ENCODE peak calls at places on chromosomes 1 and 21, in eight cellular contexts. S, K, Q, M, O, J, G and F are unnamed samples.

GRCh38 chr1:99590578-99591209 is 55.2 kb upstream of the PALMD start:
- DNase-seq in S (no peak), K (peak), Q (no peak), M (no peak), O (no peak), J (peak), G (peak), F (no peak)

GRCh38 chr1:222279591-222279990 is 268.3 kb downstream of the HHIPL2 start:
- DNase-seq in S (no peak), K (no peak), Q (no peak), M (no peak), O (no peak), J (no peak), G (no peak), F (no peak)

GRCh38 chr1:177256153-177256814 is 85.5 kb downstream of the BRINP2 start:
- DNase-seq in S (no peak), K (peak), Q (peak), M (peak), O (peak), J (no peak), G (peak), F (no peak)

GRCh38 chr1:84711091-84711490 is 20.8 kb upstream of the SSX2IP start:
- DNase-seq in S (no peak), K (no peak), Q (no peak), M (no peak), O (no peak), J (no peak), G (no peak), F (no peak)

GRCh38 chr21:34770581-34770980 is 101.8 kb downstream of the CLIC6 start:
- DNase-seq in S (no peak), K (no peak), Q (no peak), M (no peak), O (no peak), J (no peak), G (no peak), F (no peak)

GRCh38 chr1:44717653-44718052 is 13.3 kb downstream of the RNU5D-1 start:
- DNase-seq in S (no peak), K (no peak), Q (no peak), M (no peak), O (no peak), J (no peak), G (no peak), F (no peak)

GRCh38 chr21:27498025-27498424 is 531.1 kb upstream of the ADAMTS5 start:
- DNase-seq in S (no peak), K (peak), Q (no peak), M (no peak), O (no peak), J (no peak), G (no peak), F (no peak)

GRCh38 chr21:42547906-42548365 is 34.3 kb downstream of the SLC37A1 start:
- DNase-seq in S (no peak), K (no peak), Q (no peak), M (no peak), O (no peak), J (no peak), G (no peak), F (no peak)

GRCh38 chr1:209319549-209319948 is 264.0 kb upstream of the CAMK1G start:
- DNase-seq in S (no peak), K (peak), Q (no peak), M (no peak), O (no peak), J (no peak), G (peak), F (no peak)

GRCh38 chr1:54054438-54054749 is 986 bp downstream of the TCEANC2 start:
- DNase-seq in S (no peak), K (no peak), Q (peak), M (peak), O (no peak), J (no peak), G (no peak), F (no peak)

GRCh38 chr1:13807213-13807612 is 107.2 kb downstream of the PRDM2 start:
- DNase-seq in S (peak), K (peak), Q (peak), M (peak), O (peak), J (peak), G (peak), F (no peak)

GRCh38 chr1:183956559-183957188 is 80.9 kb downstream of the COLGALT2 start:
- DNase-seq in S (peak), K (peak), Q (peak), M (no peak), O (no peak), J (no peak), G (peak), F (peak)

GRCh38 chr1:223341111-223341510 is 22.9 kb downstream of the SUSD4 start:
- DNase-seq in S (no peak), K (peak), Q (no peak), M (peak), O (no peak), J (no peak), G (no peak), F (no peak)

GRCh38 chr1:156574039-156574633 is 1.8 kb upstream of the IQGAP3 start:
- DNase-seq in S (no peak), K (no peak), Q (no peak), M (no peak), O (no peak), J (no peak), G (no peak), F (no peak)

GRCh38 chr1:109827466-109827865 is 63.7 kb upstream of the EPS8L3 start:
- DNase-seq in S (no peak), K (peak), Q (no peak), M (no peak), O (no peak), J (no peak), G (peak), F (no peak)

GRCh38 chr1:3237994-3238704 is 169.1 kb downstream of the PRDM16 start:
- DNase-seq in S (no peak), K (no peak), Q (no peak), M (no peak), O (no peak), J (no peak), G (no peak), F (no peak)

GRCh38 chr1:52665173-52666020 is 32.4 kb downstream of the SHISAL2A start:
- DNase-seq in S (no peak), K (no peak), Q (no peak), M (peak), O (no peak), J (no peak), G (no peak), F (no peak)

GRCh38 chr1:5988596-5989285 is 3.5 kb downstream of the NPHP4 start:
- DNase-seq in S (no peak), K (no peak), Q (no peak), M (no peak), O (no peak), J (no peak), G (no peak), F (no peak)

GRCh38 chr21:26909972-26910371 is 56.9 kb downstream of the ADAMTS5 start:
- DNase-seq in S (no peak), K (peak), Q (no peak), M (peak), O (peak), J (no peak), G (peak), F (no peak)

GRCh38 chr1:53860967-53861411 is 22.9 kb upstream of the NDC1 start:
- DNase-seq in S (peak), K (peak), Q (peak), M (peak), O (peak), J (peak), G (peak), F (peak)

GRCh38 chr1:18836654-18837053 is 22.8 kb downstream of the TAS1R2 start:
- DNase-seq in S (peak), K (no peak), Q (no peak), M (no peak), O (no peak), J (peak), G (no peak), F (no peak)

GRCh38 chr1:110554871-110555801 is 36.2 kb upstream of the KCNA10 start:
- DNase-seq in S (no peak), K (peak), Q (no peak), M (peak), O (peak), J (peak), G (no peak), F (peak)

GRCh38 chr1:73593379-73593778 is 604.6 kb downstream of the LRRIQ3 start:
- DNase-seq in S (no peak), K (peak), Q (no peak), M (peak), O (no peak), J (no peak), G (peak), F (peak)

GRCh38 chr1:182629674-182630073 is 25.5 kb upstream of the RGS16 start:
- DNase-seq in S (no peak), K (no peak), Q (peak), M (no peak), O (peak), J (no peak), G (no peak), F (no peak)

GRCh38 chr1:240004086-240004749 is 87.5 kb upstream of the FMN2 start:
- DNase-seq in S (no peak), K (peak), Q (peak), M (no peak), O (peak), J (peak), G (peak), F (no peak)

GRCh38 chr1:18387307-18387706 is 93.4 kb upstream of the KLHDC7A start:
- DNase-seq in S (no peak), K (no peak), Q (no peak), M (no peak), O (peak), J (no peak), G (no peak), F (no peak)

DNA sequence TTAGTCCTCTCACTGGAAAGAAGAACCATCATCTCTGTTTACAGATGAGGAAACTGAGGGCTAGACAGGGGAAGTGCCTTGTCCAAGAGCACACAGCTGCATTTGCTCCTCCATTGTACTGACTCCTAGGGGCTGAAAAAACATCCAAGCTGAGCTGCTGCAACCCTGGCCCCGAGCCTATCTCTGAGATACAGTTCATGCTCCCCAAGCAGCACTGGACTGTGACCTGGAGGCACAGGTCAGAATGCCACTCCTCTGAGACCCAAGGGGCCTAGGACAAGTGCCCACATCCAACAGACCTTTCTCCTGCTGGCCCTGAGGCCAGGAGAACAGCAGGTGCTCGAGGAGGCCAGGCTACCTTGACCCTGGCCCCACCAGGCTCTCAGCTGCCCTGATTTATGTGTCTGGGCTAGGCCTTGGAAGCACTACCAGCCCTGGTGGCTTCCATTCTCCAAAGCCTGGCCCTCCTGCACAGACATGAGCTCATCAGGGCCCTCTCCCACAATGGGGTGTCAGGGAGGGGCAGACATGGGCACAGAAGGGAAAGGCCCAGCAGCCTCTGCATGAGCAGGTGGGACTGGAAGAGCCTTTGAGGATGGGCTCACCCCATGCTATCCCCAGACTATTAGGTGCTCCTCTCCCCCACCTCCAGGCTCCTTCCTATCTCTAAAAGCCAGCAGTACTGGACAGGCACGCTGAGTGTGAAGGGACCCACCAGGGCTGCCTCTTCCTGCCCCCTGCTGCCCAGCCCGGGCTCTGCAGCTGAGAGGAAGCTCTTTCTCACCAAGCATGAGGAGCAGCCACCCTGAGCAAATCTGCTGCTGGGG is 18.9 kb downstream of the ADGRB2 start:
- DNase-seq in S (no peak), K (peak), Q (peak), M (peak), O (peak), J (peak), G (peak), F (peak)
- H3K4me2 ChIP-seq in S (no peak), K (no peak), Q (peak), M (no peak), O (no peak), J (no peak), G (no peak), F (peak)

GRCh38 chr1:67019121-67019520 is 34.8 kb downstream of the SLC35D1 start:
- DNase-seq in S (no peak), K (no peak), Q (no peak), M (no peak), O (no peak), J (no peak), G (no peak), F (no peak)

GRCh38 chr1:67018574-67018973 is 35.4 kb downstream of the SLC35D1 start:
- DNase-seq in S (no peak), K (peak), Q (no peak), M (no peak), O (peak), J (no peak), G (no peak), F (no peak)

GRCh38 chr1:67009792-67010191 is 44.2 kb downstream of the SLC35D1 start:
- DNase-seq in S (no peak), K (no peak), Q (no peak), M (no peak), O (no peak), J (no peak), G (no peak), F (no peak)

DNA sequence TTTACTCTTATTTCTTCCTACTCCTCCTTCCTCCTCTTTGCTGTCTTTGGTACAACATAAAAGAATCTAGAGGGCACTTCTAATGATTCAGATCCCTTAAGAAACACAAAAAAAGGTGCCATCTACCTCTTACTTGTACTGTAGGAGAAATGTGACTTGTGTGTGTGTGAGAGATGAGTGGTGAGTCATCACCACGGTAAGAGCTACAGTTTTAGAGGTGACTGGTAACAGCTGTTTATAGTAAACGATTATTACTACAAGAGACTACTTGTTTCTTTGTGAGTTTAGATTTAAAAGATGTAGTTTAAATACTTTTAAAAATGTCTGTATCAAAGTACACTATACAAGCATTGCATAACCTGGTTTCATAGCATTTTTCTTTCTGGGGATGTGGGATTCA is 40.4 kb downstream of the SLC35D1 start:
- DNase-seq in S (no peak), K (peak), Q (no peak), M (no peak), O (no peak), J (no peak), G (peak), F (peak)
- TF ChIP-seq EZH2phosphoT487 in S (no peak), K (no peak), Q (no peak), M (no peak), O (no peak), J (no peak), G (no peak), F (no peak)

GRCh38 chr1:155253208-155253607 is 2.1 kb downstream of the ENTREP3 start:
- DNase-seq in S (no peak), K (peak), Q (no peak), M (no peak), O (no peak), J (peak), G (peak), F (no peak)

GRCh38 chr1:155251566-155251965 is 3.7 kb downstream of the ENTREP3 start:
- DNase-seq in S (no peak), K (no peak), Q (no peak), M (no peak), O (no peak), J (no peak), G (no peak), F (no peak)

GRCh38 chr1:155250633-155251449 is 4.4 kb downstream of the ENTREP3 start:
- DNase-seq in S (peak), K (peak), Q (peak), M (peak), O (peak), J (peak), G (peak), F (peak)

GRCh38 chr1:155247667-155248563 is 7.4 kb downstream of the ENTREP3 start:
- DNase-seq in S (no peak), K (no peak), Q (no peak), M (no peak), O (no peak), J (no peak), G (no peak), F (no peak)

GRCh38 chr1:155250246-155250632 is 5.0 kb downstream of the ENTREP3 start:
- DNase-seq in S (no peak), K (no peak), Q (no peak), M (no peak), O (no peak), J (no peak), G (no peak), F (no peak)
- H3K4me2 ChIP-seq in S (no peak), K (no peak), Q (peak), M (peak), O (peak), J (no peak), G (no peak), F (peak)

GRCh38 chr1:201634261-201634660 is 95.3 kb downstream of the NAV1 start:
- DNase-seq in S (no peak), K (peak), Q (no peak), M (no peak), O (no peak), J (no peak), G (no peak), F (no peak)

GRCh38 chr1:201636065-201636464 is 97.1 kb downstream of the NAV1 start:
- DNase-seq in S (no peak), K (no peak), Q (no peak), M (no peak), O (peak), J (no peak), G (no peak), F (no peak)

GRCh38 chr1:201633297-201633696 is 94.4 kb downstream of the NAV1 start:
- DNase-seq in S (no peak), K (no peak), Q (no peak), M (no peak), O (no peak), J (no peak), G (no peak), F (no peak)

GRCh38 chr1:201632364-201632952 is 93.5 kb downstream of the NAV1 start:
- DNase-seq in S (no peak), K (no peak), Q (no peak), M (no peak), O (no peak), J (no peak), G (no peak), F (no peak)

GRCh38 chr1:201633811-201634210 is 94.9 kb downstream of the NAV1 start:
- DNase-seq in S (no peak), K (peak), Q (no peak), M (no peak), O (peak), J (no peak), G (no peak), F (no peak)
- TF ChIP-seq EZH2phosphoT487 in S (no peak), K (no peak), Q (no peak), M (no peak), O (no peak), J (no peak), G (no peak), F (no peak)

DNA sequence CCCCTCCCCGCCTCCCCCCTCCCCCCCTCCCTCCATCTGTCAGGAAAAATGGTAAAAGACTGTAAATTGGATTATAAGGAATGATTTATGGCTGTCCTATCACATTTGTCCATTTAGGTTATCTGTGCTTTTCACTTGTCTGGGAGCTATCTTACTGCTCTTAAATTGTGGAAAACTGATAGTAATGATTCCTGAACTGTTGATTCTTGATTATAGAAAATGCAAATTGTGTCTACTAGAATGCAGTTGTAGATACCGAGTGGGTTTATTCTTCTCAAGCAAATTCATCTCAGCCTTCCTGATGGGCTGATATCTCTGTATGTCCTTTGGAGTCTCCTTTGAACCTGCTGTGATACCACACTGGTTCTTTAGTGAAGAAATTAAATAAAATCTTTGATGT is 12.3 kb downstream of the RYR2 start:
- DNase-seq in S (no peak), K (no peak), Q (no peak), M (no peak), O (no peak), J (no peak), G (no peak), F (no peak)
- H3K4me2 ChIP-seq in S (no peak), K (no peak), Q (no peak), M (no peak), O (no peak), J (no peak), G (no peak), F (no peak)

GRCh38 chr1:187714501-187714900 is 885.8 kb downstream of the PLA2G4A start:
- DNase-seq in S (no peak), K (no peak), Q (no peak), M (no peak), O (no peak), J (no peak), G (no peak), F (no peak)
- TF ChIP-seq EZH2phosphoT487 in S (no peak), K (no peak), Q (no peak), M (no peak), O (no peak), J (no peak), G (no peak), F (no peak)

GRCh38 chr21:36120304-36120902 is 14.5 kb upstream of the CBR3 start:
- DNase-seq in S (no peak), K (peak), Q (no peak), M (no peak), O (no peak), J (no peak), G (no peak), F (no peak)
- H3K4me2 ChIP-seq in S (no peak), K (peak), Q (no peak), M (no peak), O (no peak), J (no peak), G (no peak), F (no peak)

DNA sequence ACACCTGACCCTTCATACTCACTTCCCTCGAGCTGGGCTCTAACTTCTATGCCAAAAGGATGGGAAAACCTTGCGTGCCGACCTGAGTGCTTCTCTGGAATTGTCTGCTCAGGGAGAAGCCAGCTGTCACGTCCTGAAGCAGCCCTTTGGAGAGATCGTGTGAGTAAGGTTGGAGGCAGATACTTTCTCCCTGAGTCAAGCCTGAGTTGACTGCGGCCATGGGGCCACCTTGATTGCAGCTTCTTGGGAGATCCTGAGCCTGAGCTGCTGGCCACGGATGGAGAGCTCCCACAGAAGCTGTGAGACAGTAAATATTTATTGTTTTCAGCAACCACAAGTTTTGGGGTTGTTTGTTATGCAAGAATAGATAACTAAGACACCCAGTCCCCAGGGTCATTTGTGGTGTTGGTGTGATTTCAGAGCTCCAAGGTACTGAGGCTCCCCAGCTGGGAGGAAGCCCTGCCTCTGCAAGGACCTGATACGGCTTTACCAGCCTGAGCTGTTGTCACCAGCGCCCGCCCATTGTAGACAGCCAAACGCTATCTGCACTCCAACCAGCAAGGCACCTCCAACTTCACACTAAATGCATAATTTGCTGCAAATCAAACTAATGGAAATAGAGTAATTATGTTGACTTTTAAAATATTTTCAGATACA is 531.6 kb downstream of the PTPRU start:
- DNase-seq in S (no peak), K (no peak), Q (no peak), M (no peak), O (no peak), J (no peak), G (no peak), F (no peak)
- TF ChIP-seq EZH2phosphoT487 in S (no peak), K (no peak), Q (no peak), M (no peak), O (no peak), J (no peak), G (no peak), F (no peak)